ENCODE peak calls at places on chromosomes 2 and 18, in seven cellular contexts. X, H, D, O, U, B and K are unnamed samples.

GRCh38 chr2:20838016-20838415 is 15.1 kb upstream of the LDAH start:
- DNase-seq in U (no peak), D (no peak), O (no peak), B (no peak), X (no peak), H (no peak), K (no peak)

GRCh38 chr2:105388971-105389381 is 9.9 kb downstream of the FHL2 start:
- DNase-seq in X (peak), H (no peak), U (no peak), O (no peak), B (no peak), D (no peak), K (no peak)

GRCh38 chr2:74333175-74333574 is 10.0 kb downstream of the SLC4A5 start:
- DNase-seq in X (peak), O (peak), H (peak), B (peak), U (peak), D (peak), K (no peak)

GRCh38 chr2:215797676-215798075 is 215.7 kb downstream of the MREG start:
- DNase-seq in O (no peak), U (no peak), H (no peak), D (no peak), X (no peak), B (no peak), K (no peak)

GRCh38 chr2:145721681-145722080 is 1201.8 kb upstream of the ZEB2 start:
- DNase-seq in U (no peak), O (no peak), H (no peak), D (no peak), X (no peak), B (no peak), K (no peak)

GRCh38 chr2:137031731-137032130 is 266.4 kb downstream of the THSD7B start:
- DNase-seq in B (no peak), H (no peak), D (no peak), O (no peak), U (no peak), X (no peak), K (no peak)

GRCh38 chr2:190359896-190360376 is 16.5 kb downstream of the INPP1 start:
- DNase-seq in O (no peak), X (peak), D (peak), B (peak), U (no peak), H (no peak), K (no peak)

GRCh38 chr18:51721388-51721787 is 523.9 kb upstream of the MEX3C start:
- DNase-seq in X (no peak), U (no peak), D (no peak), B (no peak), O (no peak), H (no peak), K (no peak)

GRCh38 chr18:2529154-2529553 is 42.2 kb downstream of the METTL4 start:
- DNase-seq in U (no peak), O (no peak), D (no peak), X (peak), B (peak), H (peak), K (no peak)

GRCh38 chr2:20225294-20226151 is 593 bp upstream of the SDC1 start:
- DNase-seq in O (peak), X (peak), B (peak), U (peak), H (peak), D (no peak), K (no peak)

GRCh38 chr2:109703076-109703475 is 88.9 kb downstream of the SOWAHC start:
- DNase-seq in B (no peak), O (no peak), H (no peak), X (no peak), D (no peak), U (no peak), K (no peak)

GRCh38 chr18:44839239-44839666 is 158.6 kb downstream of the SETBP1 start:
- DNase-seq in H (peak), U (peak), B (no peak), D (no peak), X (peak), O (peak), K (peak)

GRCh38 chr2:232103140-232103737 is 141.7 kb downstream of the DIS3L2 start:
- DNase-seq in B (no peak), D (no peak), H (no peak), X (no peak), U (no peak), O (no peak), K (no peak)

GRCh38 chr2:48560546-48561209 is 30.7 kb downstream of the STON1 start:
- DNase-seq in B (no peak), U (no peak), O (no peak), X (no peak), D (peak), H (no peak), K (no peak)

DNA sequence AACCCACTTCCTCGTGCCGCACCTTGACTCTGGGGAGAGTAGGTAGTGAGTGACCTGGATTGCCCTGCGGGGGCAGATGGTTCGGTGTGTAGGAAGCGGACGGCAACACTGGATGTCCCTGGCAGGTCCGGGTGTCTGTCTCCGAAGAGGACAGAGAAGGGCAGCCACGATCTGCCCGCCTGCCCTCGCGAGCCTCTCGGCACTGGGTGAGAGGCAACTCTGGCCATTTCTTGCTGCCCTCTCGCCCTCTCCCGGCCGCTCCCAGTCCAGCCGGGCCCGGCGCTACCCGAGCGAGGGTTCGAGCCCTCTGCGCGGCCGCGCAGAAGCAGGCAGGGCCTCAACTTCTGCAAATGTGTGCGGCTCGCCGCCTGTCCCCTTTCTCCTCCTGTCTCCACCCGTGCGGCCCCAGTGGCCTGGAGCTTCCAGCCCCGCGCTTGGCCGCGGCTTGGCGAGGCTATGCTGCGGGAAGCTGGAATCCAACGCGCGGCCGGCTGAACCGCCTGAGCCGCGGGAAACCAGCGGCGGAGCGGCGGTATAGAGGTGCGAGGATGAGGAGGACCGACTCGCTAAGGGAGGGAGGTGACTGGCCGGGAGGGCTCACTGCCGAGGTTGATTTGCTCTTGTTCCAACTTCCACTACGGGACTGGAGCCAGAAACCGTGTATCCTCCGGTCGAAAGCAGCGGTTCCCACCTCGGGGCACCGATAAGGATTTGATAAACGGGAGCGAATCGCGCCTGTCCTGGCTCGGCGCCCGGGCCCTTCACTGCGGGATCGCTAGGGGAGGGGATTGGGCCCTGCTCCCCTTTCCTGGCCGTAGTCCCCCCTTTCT is 1.5 kb downstream of the EPAS1 start:
- DNase-seq in O (peak), H (peak), U (peak), D (peak), B (no peak), X (peak), K (no peak)
- TF ChIP-seq RFX5 in O (no peak), H (no peak), U (no peak), D (no peak), B (no peak), X (no peak), K (no peak)

GRCh38 chr2:240963065-240963375 is 35.4 kb upstream of the SNED1 start:
- DNase-seq in U (no peak), H (no peak), D (no peak), O (no peak), X (no peak), B (no peak), K (no peak)

GRCh38 chr2:240964221-240964853 is 34.1 kb upstream of the SNED1 start:
- DNase-seq in H (no peak), U (no peak), X (no peak), D (no peak), B (no peak), O (no peak), K (no peak)

GRCh38 chr2:240962371-240963064 is 35.9 kb upstream of the SNED1 start:
- DNase-seq in X (no peak), D (peak), U (no peak), H (no peak), B (peak), O (peak), K (no peak)

GRCh38 chr2:240964854-240965295 is 33.5 kb upstream of the SNED1 start:
- DNase-seq in X (no peak), D (no peak), H (no peak), U (no peak), B (no peak), O (peak), K (no peak)

DNA sequence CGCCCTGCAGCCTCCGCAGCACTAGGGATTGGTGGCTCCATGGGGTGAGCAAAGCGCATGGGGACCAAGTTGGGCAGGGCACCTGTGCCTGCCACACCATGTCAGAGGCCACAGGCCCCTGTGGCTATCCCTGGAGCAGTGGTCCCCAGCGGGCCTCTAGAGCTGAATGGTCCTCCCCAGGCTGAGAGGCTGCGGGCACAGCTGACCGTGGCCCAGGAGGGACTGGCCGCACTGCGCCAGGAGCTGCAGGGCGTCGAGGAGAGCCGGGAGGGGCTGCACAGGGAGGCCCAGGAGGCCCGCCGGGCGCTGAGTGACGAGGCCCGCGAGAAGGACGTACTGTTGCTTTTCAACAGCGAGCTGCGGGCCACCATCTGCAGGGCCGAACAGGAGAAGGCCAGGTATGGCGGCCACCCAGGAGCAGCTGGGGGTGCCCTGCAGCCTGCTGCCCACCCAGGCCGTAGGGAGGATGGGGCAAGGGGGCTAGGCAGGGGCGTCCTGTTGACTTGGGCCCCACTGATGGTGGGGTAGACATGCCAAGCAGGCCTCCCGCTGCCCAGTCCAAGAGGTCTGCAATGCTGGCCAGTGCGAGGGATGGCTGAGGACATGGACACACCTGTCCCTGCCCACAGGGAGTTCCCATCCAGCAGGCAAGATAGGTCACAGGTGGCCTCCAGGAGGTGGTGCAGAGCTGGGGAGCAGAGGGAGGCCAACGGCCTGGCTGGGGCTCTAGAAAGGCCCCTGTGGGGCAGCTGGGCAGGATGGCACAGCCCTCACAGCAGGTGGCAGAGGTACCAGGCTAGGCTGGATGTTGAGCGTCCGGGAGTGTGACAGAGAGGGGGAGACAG is 34.8 kb upstream of the SNED1 start:
- DNase-seq in O (peak), X (no peak), D (peak), H (no peak), B (no peak), U (no peak), K (no peak)
- TF ChIP-seq RFX5 in O (no peak), X (no peak), D (no peak), H (no peak), B (no peak), U (no peak), K (no peak)

GRCh38 chr2:5555636-5556035 is 136.5 kb upstream of the SOX11 start:
- DNase-seq in D (no peak), U (no peak), O (no peak), B (no peak), H (no peak), X (no peak), K (no peak)

GRCh38 chr2:5563411-5563810 is 128.8 kb upstream of the SOX11 start:
- DNase-seq in D (no peak), U (no peak), H (no peak), B (no peak), O (no peak), X (no peak), K (no peak)

GRCh38 chr2:5562865-5563264 is 129.3 kb upstream of the SOX11 start:
- DNase-seq in H (no peak), U (no peak), X (no peak), O (no peak), B (no peak), D (no peak), K (no peak)

DNA sequence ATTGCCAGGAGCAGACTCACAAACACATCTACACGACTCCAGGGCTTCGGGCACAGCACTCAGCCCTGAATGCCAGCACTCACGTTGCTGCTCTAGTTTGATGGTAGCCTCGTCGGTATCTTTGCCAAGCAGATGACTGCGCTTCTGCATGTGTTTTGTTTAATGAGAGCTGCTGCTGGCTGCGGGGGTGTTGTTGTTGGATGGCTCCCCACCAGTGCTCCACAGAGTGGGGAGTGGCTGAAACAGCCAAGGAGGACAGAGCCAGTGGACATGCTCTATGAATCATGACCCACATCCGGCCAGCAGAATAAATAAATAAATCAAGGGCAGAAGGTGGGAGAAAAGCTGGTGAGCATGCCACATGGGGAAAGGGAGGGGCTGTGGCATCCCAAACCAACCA is 131.2 kb upstream of the SOX11 start:
- DNase-seq in H (no peak), B (no peak), U (no peak), X (peak), D (peak), O (no peak), K (no peak)
- TF ChIP-seq RFX5 in H (no peak), B (no peak), U (no peak), X (no peak), D (no peak), O (no peak), K (no peak)

GRCh38 chr2:239456940-239457339 is 56.1 kb upstream of the HDAC4 start:
- DNase-seq in H (no peak), X (no peak), D (no peak), B (no peak), U (no peak), O (no peak), K (no peak)
- TF ChIP-seq RFX5 in H (no peak), X (no peak), D (no peak), B (no peak), U (no peak), O (no peak), K (no peak)

GRCh38 chr2:150424361-150424760 is 63.1 kb downstream of the RND3 start:
- DNase-seq in B (no peak), X (no peak), O (no peak), D (no peak), U (no peak), H (no peak), K (no peak)
- TF ChIP-seq RFX5 in B (no peak), X (no peak), O (no peak), D (no peak), U (no peak), H (no peak), K (no peak)

GRCh38 chr18:11654736-11655604 is 34.1 kb upstream of the GNAL start:
- DNase-seq in B (no peak), D (peak), O (peak), X (peak), H (peak), U (peak), K (no peak)
- TF ChIP-seq RFX5 in B (no peak), D (no peak), O (no peak), X (no peak), H (no peak), U (no peak), K (no peak)

DNA sequence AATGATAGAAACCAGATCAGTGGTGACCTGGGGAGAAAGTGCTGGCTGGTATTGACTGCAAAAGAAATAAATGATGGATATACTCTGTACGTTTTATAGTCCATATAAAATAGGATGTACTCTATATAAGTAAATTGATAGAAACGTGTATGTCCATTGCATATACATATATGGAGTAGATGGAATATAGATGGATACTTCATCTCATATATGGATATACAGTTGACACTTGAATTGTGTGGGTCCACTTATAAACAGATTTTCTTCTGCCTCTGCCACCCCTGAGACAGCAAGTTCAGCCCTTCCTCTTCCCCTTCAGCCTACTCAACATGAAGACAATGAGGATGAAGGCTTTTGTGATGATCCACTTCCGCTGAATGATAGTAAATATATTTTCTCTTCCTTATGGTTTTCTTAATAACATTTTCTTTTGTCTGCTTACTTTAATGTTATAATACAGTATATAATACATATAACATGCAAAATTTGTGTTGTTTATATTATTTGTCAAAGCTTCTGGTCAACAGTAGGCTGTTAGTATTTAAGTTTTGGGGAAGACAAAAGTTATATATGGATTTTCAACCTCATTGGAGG is 76.1 kb upstream of the MYCN start:
- DNase-seq in U (no peak), H (no peak), B (no peak), O (no peak), D (no peak), X (no peak), K (no peak)
- TF ChIP-seq RFX5 in U (no peak), H (no peak), B (no peak), O (no peak), D (no peak), X (no peak), K (no peak)

GRCh38 chr2:205232086-205232485 is 450.2 kb upstream of the NRP2 start:
- DNase-seq in D (no peak), O (no peak), X (no peak), U (no peak), H (no peak), B (peak), K (no peak)

GRCh38 chr2:205237524-205237923 is 444.8 kb upstream of the NRP2 start:
- DNase-seq in B (no peak), D (no peak), H (no peak), O (no peak), X (no peak), U (no peak), K (no peak)

DNA sequence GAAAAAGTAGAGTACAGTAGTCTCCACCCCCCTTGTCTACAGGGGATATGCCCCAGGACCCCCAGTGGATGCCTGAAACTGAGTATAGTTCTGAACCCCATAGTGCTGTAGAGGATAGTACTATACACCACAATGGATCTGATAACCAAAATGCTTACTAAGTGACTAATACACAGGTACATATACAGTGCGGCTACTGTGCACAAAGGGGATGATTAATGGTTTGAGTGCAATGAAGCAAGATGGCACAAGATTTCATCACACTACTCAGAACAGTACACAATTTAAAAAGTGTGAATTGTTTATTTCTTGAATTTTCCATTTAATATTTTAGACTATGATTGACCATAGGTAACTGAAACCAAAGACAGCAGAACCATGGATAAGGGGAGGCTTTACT is 446.9 kb upstream of the NRP2 start:
- DNase-seq in D (no peak), H (peak), U (no peak), B (no peak), O (no peak), X (no peak), K (no peak)
- TF ChIP-seq RFX5 in D (no peak), H (no peak), U (no peak), B (no peak), O (no peak), X (no peak), K (no peak)

DNA sequence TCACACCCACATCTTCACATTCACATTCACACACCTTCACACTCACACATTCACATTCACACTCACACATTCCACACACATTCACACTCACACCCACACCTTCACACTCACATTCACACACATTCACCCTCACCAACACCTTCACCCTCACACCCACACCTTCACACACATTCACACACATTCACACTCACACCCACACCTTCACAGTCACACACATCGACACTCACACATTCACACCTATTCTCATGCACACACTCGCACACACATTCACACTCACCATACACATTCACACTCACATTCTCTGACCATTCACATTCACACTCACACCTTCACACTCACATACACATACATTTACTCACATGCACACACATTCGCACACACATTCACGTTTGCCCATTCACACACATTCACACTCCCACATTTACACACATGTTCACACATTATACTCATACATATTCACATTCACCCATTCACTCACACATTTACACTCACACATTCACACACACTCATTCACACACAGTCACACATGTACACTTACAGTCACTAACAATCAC is 62.7 kb downstream of the BIN1 start:
- DNase-seq in D (no peak), U (no peak), X (no peak), B (no peak), O (no peak), H (no peak), K (no peak)
- TF ChIP-seq RFX5 in D (no peak), U (no peak), X (no peak), B (no peak), O (no peak), H (no peak), K (no peak)

DNA sequence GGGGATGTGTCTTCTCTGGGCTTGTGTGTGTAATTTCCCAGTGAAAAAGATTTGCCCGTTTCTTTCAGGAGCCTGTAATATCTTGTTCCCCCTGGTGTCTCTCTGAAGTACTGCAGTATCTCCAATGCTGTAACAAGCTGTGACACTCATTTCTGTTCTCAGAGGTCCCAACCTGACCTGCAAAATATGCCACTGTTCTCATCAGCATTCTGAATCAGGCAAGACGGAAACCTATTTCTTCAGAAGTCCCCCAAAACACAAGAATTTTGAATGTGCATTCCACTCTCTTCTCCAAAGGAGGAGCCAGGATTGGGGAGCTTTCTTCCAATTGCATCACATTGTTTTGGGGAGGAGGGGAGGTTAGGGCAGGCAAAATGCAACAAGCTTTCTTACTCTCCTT is 77.0 kb upstream of the CNGA3 start:
- DNase-seq in U (peak), O (no peak), B (peak), X (peak), H (peak), D (peak), K (no peak)
- TF ChIP-seq RFX5 in U (no peak), O (no peak), B (no peak), X (no peak), H (no peak), D (no peak), K (no peak)